ENCODE peak calls at places on chromosomes 1 and 21, in ten cellular contexts. F is neural progenitor cell, N is colonic mucosa, E is BJ, T is lung, Z is thoracic aorta, U is Caco-2, A is aorta, O is sigmoid colon, G is GM23248. X is an unnamed sample. For H3K36me3, the result is how much of the 10 kb centered on the place peaks cover.

GRCh38 chr1:183517401-183517800 is 45.1 kb downstream of the SMG7 start:
- DNase-seq in F (no peak), N (no peak), E (no peak), T (no peak), Z (no peak), U (no peak), A (no peak), O (no peak), G (no peak), X (no peak)

GRCh38 chr1:174194451-174194850 is 35.1 kb downstream of the RABGAP1L start:
- DNase-seq in F (no peak), N (no peak), E (no peak), T (no peak), Z (no peak), U (no peak), A (no peak), O (no peak), G (no peak), X (no peak)

GRCh38 chr1:11924334-11925195 is 1.7 kb downstream of the KIAA2013 start:
- DNase-seq in F (no peak), N (peak), E (no peak), T (no peak), Z (no peak), U (no peak), A (no peak), O (no peak), G (peak), X (peak)

GRCh38 chr1:209504571-209504970 is 78.9 kb upstream of the CAMK1G start:
- DNase-seq in F (no peak), N (no peak), E (no peak), T (no peak), Z (no peak), U (no peak), A (no peak), O (no peak), G (no peak), X (no peak)

GRCh38 chr1:163203561-163203960 is 845 bp upstream of the RGS5 start:
- DNase-seq in F (no peak), N (no peak), E (no peak), T (no peak), Z (no peak), U (no peak), A (no peak), O (no peak), G (peak), X (no peak)

GRCh38 chr21:42037943-42038342 is 27.8 kb upstream of the ZBTB21 start:
- DNase-seq in F (no peak), N (peak), E (no peak), T (no peak), Z (no peak), U (peak), A (peak), O (peak), G (no peak), X (peak)

GRCh38 chr1:240285541-240285940 is 193.9 kb downstream of the FMN2 start:
- DNase-seq in F (no peak), N (no peak), E (peak), T (no peak), Z (no peak), U (no peak), A (no peak), O (no peak), G (peak), X (no peak)

GRCh38 chr1:47679826-47680225 is 242.0 kb downstream of the FOXD2 start:
- DNase-seq in F (no peak), N (peak), E (no peak), T (peak), Z (no peak), U (no peak), A (no peak), O (peak), G (no peak), X (no peak)

GRCh38 chr1:165161130-165161529 is 195.4 kb downstream of the LMX1A start:
- DNase-seq in F (no peak), N (no peak), E (no peak), T (no peak), Z (no peak), U (no peak), A (no peak), O (no peak), G (no peak), X (no peak)

GRCh38 chr1:29621826-29622435 is 385.6 kb downstream of the PTPRU start:
- DNase-seq in F (no peak), N (peak), E (no peak), T (no peak), Z (no peak), U (no peak), A (no peak), O (no peak), G (no peak), X (no peak)

GRCh38 chr1:26127235-26128163 is 15.9 kb downstream of the PDIK1L start:
- DNase-seq in F (no peak), N (peak), E (no peak), T (no peak), Z (no peak), U (no peak), A (no peak), O (no peak), G (no peak), X (peak)

GRCh38 chr1:24946861-24947658 is 17.0 kb upstream of the RUNX3 start:
- DNase-seq in F (no peak), N (no peak), E (no peak), T (no peak), Z (no peak), U (no peak), A (no peak), O (no peak), G (peak), X (no peak)

GRCh38 chr1:210332719-210333398 is 4.2 kb downstream of the HHAT start:
- DNase-seq in F (no peak), N (no peak), E (no peak), T (no peak), Z (no peak), U (no peak), A (no peak), O (no peak), G (no peak), X (peak)

GRCh38 chr1:30400436-30400975 is 322.9 kb downstream of the MATN1 start:
- DNase-seq in F (no peak), N (no peak), E (no peak), T (no peak), Z (no peak), U (no peak), A (peak), O (no peak), G (no peak), X (no peak)

GRCh38 chr21:34921151-34921550 is 128.0 kb downstream of the RUNX1 start:
- DNase-seq in F (no peak), N (no peak), E (no peak), T (no peak), Z (no peak), U (no peak), A (no peak), O (no peak), G (no peak), X (no peak)

GRCh38 chr1:110003747-110004428 is 19.3 kb downstream of the AHCYL1 start:
- DNase-seq in F (peak), N (peak), E (peak), T (peak), Z (peak), U (peak), A (peak), O (peak), G (peak), X (peak)

GRCh38 chr1:231806623-231807470 is 180.3 kb downstream of the DISC1 start:
- DNase-seq in F (peak), N (peak), E (no peak), T (peak), Z (no peak), U (peak), A (peak), O (peak), G (peak), X (peak)

GRCh38 chr1:236534164-236534651 is 10.4 kb downstream of the LGALS8 start:
- DNase-seq in F (no peak), N (no peak), E (no peak), T (no peak), Z (no peak), U (no peak), A (no peak), O (no peak), G (peak), X (no peak)

GRCh38 chr1:98388431-98388830 is 273.1 kb upstream of the SNX7 start:
- DNase-seq in F (no peak), N (no peak), E (peak), T (no peak), Z (no peak), U (no peak), A (no peak), O (no peak), G (peak), X (no peak)

GRCh38 chr1:162349635-162350330 is 26.9 kb downstream of the SPATA46 start:
- DNase-seq in F (no peak), N (peak), E (peak), T (no peak), Z (no peak), U (peak), A (no peak), O (no peak), G (peak), X (no peak)

GRCh38 chr1:41351262-41352151 is 9.7 kb upstream of the FOXO6 start:
- DNase-seq in F (peak), N (no peak), E (no peak), T (no peak), Z (no peak), U (no peak), A (no peak), O (no peak), G (no peak), X (no peak)

GRCh38 chr1:236371083-236371482 is 23.0 kb upstream of the EDARADD start:
- DNase-seq in F (no peak), N (no peak), E (no peak), T (no peak), Z (no peak), U (no peak), A (no peak), O (no peak), G (no peak), X (no peak)

DNA sequence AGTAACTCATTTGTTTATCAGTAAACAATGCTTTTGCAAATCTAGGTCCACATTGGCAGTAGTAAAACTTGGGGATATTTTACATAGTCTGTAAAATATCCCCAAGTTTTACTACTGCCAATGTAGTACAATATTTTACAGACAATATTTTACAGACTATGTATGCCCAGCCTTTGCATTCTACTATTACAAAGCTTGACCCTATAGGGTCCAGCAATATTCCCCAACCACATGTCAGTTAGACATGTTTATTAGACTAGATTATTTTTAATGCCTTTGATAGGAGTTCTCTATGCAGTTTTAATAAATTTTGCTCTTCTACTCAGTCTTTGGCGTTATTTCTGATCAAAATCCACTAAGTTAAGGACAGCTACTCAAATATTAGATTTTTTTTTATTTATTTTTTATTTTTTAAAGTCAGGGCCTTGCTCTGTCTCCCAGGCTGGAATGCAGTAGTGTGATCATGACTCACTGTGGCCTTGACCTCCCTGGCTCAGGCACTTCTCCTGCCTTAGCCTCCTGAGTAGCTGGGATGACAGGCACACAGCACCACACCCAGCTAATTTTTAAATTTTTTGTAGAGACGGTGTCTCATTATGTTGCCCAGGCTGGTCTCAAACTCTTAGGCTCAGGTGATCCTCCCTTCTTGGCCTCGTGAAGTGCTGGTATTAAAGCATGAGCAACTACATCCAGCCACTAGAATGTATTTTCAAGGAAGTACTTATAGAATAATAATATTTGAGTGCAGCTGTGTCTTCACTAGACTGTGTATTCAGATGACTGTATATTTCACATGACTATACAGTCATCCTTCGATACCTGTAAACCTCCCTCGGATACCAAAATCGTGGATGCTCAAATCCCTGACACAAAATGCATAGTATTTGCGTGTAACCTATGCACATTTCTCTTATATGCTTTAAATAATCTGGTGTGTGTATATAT is 19.8 kb downstream of the MIER1 start:
- DNase-seq in F (no peak), N (no peak), E (no peak), T (no peak), Z (no peak), U (no peak), A (peak), O (peak), G (peak), X (peak)
- H3K36me3 ChIP-seq in F (under half), N (under half), E (under half), T (under half), Z (under half), U (under half), A (under half), O (under half), G (under half), X (under half)

DNA sequence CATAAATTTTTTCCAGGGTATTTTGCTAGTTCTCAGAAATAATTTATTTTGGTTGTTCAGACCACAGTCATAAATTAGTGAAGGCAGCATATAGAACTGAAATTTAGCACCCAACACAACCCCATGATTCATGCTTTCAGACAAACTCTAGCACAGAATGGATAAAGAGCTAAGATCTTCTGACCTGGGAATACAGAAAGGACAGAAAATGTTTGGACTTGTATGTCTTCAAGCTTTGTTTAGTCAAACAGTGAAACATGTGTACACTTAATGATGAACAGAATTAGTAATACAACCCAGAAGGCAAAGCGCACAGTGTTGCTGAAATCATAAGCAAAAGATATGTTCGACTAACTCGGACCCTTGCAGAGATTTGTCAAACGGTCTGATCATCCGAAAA is 205.6 kb downstream of the APP start:
- DNase-seq in F (no peak), N (no peak), E (no peak), T (no peak), Z (no peak), U (no peak), A (no peak), O (no peak), G (no peak), X (no peak)
- H3K36me3 ChIP-seq in F (under half), N (under half), E (under half), T (under half), Z (under half), U (under half), A (under half), O (under half), G (under half), X (under half)

GRCh38 chr1:212966619-212967018 is 16.3 kb downstream of the VASH2 start:
- DNase-seq in F (no peak), N (no peak), E (no peak), T (no peak), Z (no peak), U (no peak), A (no peak), O (peak), G (no peak), X (no peak)

GRCh38 chr1:212970085-212970484 is 19.7 kb downstream of the VASH2 start:
- DNase-seq in F (no peak), N (no peak), E (no peak), T (no peak), Z (no peak), U (no peak), A (no peak), O (peak), G (no peak), X (no peak)

GRCh38 chr1:212971312-212971711 is 21.0 kb downstream of the VASH2 start:
- DNase-seq in F (no peak), N (no peak), E (no peak), T (peak), Z (no peak), U (no peak), A (no peak), O (peak), G (no peak), X (no peak)

GRCh38 chr1:212967767-212968166 is 17.4 kb downstream of the VASH2 start:
- DNase-seq in F (peak), N (no peak), E (no peak), T (no peak), Z (no peak), U (peak), A (no peak), O (peak), G (peak), X (no peak)

GRCh38 chr1:212968385-212968863 is 18.1 kb downstream of the VASH2 start:
- DNase-seq in F (no peak), N (no peak), E (no peak), T (no peak), Z (no peak), U (no peak), A (no peak), O (peak), G (no peak), X (no peak)
- H3K36me3 ChIP-seq in F (under half), N (under half), E (under half), T (under half), Z (under half), U (under half), A (under half), O (under half), G (under half), X (under half)

DNA sequence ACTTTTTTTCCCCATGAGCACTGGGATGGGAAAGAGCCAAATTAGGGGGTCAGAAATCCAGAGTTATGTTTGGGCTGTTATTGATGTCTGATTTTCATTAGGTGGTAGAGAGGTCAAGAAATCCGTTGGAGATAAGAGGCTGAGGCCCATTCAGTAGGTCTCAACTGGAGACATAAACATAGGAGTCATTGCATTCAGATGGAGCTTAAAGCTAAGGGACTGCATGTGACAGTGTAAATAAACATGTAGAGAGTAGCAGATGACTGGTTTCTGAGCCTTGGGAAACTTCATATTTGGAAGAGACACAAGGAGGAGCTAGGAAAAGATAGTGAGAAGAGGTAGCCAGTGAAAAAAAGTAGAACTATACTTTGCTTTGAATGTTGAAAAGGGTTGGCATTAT is 11.7 kb downstream of the PTPRC start:
- DNase-seq in F (no peak), N (no peak), E (no peak), T (no peak), Z (no peak), U (no peak), A (no peak), O (no peak), G (no peak), X (no peak)
- H3K36me3 ChIP-seq in F (under half), N (under half), E (under half), T (under half), Z (under half), U (under half), A (under half), O (under half), G (under half), X (under half)

GRCh38 chr21:43801006-43801783 is 11.8 kb downstream of the RRP1 start:
- DNase-seq in F (no peak), N (no peak), E (no peak), T (no peak), Z (no peak), U (no peak), A (no peak), O (no peak), G (no peak), X (no peak)
- H3K36me3 ChIP-seq in F (under half), N (under half), E (under half), T (under half), Z (under half), U (under half), A (under half), O (under half), G (under half), X (under half)

GRCh38 chr1:203017061-203017460 is 9.2 kb upstream of the PPFIA4 start:
- DNase-seq in F (no peak), N (no peak), E (no peak), T (no peak), Z (no peak), U (no peak), A (no peak), O (no peak), G (no peak), X (no peak)
- H3K36me3 ChIP-seq in F (under half), N (under half), E (under half), T (half or more), Z (half or more), U (under half), A (under half), O (under half), G (half or more), X (under half)

GRCh38 chr1:35887508-35887907 is 4.5 kb downstream of the AGO1 start:
- DNase-seq in F (no peak), N (no peak), E (no peak), T (no peak), Z (no peak), U (no peak), A (no peak), O (no peak), G (no peak), X (no peak)

GRCh38 chr1:35894183-35894582 is 11.2 kb downstream of the AGO1 start:
- DNase-seq in F (no peak), N (no peak), E (no peak), T (peak), Z (no peak), U (no peak), A (no peak), O (no peak), G (no peak), X (no peak)

GRCh38 chr1:35888255-35888654 is 5.2 kb downstream of the AGO1 start:
- DNase-seq in F (no peak), N (peak), E (no peak), T (no peak), Z (no peak), U (no peak), A (no peak), O (no peak), G (no peak), X (peak)

DNA sequence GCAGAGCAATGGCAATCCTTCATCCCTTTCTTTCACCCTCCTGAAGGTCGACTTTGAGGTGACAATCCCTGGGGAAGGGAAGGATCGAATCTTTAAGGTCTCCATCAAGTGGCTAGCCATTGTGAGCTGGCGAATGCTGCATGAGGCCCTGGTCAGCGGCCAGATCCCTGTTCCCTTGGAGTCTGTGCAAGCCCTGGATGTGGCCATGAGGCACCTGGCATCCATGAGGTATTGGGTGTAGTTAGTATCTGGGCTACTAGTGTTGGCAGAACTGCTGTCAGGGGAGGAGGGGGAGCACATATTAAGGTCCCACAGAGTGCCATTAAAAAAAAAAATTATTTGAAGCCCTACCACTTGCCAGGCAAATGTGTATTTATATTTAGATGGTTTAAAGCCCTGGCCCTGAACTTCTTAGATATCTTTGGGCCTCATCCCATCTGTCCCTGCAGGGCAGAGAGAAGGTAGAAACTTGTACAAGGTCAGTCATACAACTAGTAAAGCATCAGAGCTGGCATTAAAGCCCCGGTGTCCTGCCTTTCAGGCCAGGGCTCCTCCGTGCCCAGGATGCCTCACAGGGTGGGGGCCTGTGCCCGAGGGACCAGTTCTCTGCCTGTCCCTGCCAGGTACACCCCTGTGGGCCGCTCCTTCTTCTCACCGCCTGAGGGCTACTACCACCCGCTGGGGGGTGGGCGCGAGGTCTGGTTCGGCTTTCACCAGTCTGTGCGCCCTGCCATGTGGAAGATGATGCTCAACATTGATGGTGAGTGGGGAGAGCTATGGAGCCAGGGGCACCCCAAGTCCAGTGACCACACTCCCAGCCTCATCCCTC is 10.3 kb downstream of the AGO1 start:
- DNase-seq in F (no peak), N (no peak), E (no peak), T (no peak), Z (no peak), U (no peak), A (no peak), O (no peak), G (no peak), X (no peak)
- H3K36me3 ChIP-seq in F (under half), N (under half), E (under half), T (under half), Z (under half), U (under half), A (under half), O (under half), G (under half), X (under half)

X was measured in transverse colon.